ENCODE peak calls at places on chromosomes 11 and 22, in seven cellular contexts. M, E, N, U, P, A and V are unnamed samples.

GRCh38 chr11:63510360-63511130 is 4.7 kb downstream of the LGALS12 start:
- DNase-seq in M (peak), E (no peak), N (peak), U (no peak), P (peak), A (no peak), V (peak)

GRCh38 chr11:44313701-44314489 is 4.0 kb upstream of the ALX4 start:
- DNase-seq in M (no peak), E (no peak), N (no peak), U (no peak), P (peak), A (no peak), V (peak)

GRCh38 chr11:27452147-27452546 is 20.4 kb downstream of the LGR4 start:
- DNase-seq in M (no peak), E (no peak), N (no peak), U (no peak), P (no peak), A (no peak), V (no peak)

GRCh38 chr11:17405232-17406005 is 17.0 kb upstream of the KCNJ11 start:
- DNase-seq in M (peak), E (peak), N (peak), U (peak), P (peak), A (peak), V (peak)

GRCh38 chr11:69659591-69659990 is 15.6 kb downstream of the LTO1 start:
- DNase-seq in M (no peak), E (no peak), N (no peak), U (no peak), P (no peak), A (no peak), V (peak)

GRCh38 chr22:24289781-24290181 is 19.1 kb downstream of the SPECC1L start:
- DNase-seq in M (no peak), E (no peak), N (peak), U (no peak), P (peak), A (no peak), V (peak)

GRCh38 chr11:86559311-86559945 is 113.0 kb downstream of the ME3 start:
- DNase-seq in M (peak), E (no peak), N (peak), U (no peak), P (peak), A (no peak), V (no peak)

GRCh38 chr11:2951235-2952110 is 22.3 kb upstream of the PHLDA2 start:
- DNase-seq in M (no peak), E (no peak), N (peak), U (no peak), P (peak), A (no peak), V (no peak)

GRCh38 chr11:48029686-48030279 is 49.4 kb downstream of the PTPRJ start:
- DNase-seq in M (no peak), E (no peak), N (no peak), U (no peak), P (no peak), A (no peak), V (no peak)

GRCh38 chr11:123145220-123145619 is 49.8 kb downstream of the CLMP start:
- DNase-seq in M (peak), E (no peak), N (peak), U (peak), P (peak), A (no peak), V (peak)

GRCh38 chr11:31355817-31356216 is 13.7 kb downstream of the DCDC1 start:
- DNase-seq in M (no peak), E (no peak), N (peak), U (no peak), P (no peak), A (no peak), V (no peak)

GRCh38 chr11:100805509-100806199 is 118.6 kb downstream of the ARHGAP42 start:
- DNase-seq in M (no peak), E (no peak), N (peak), U (no peak), P (peak), A (no peak), V (no peak)

GRCh38 chr11:10087621-10088225 is 206.3 kb downstream of the SBF2 start:
- DNase-seq in M (no peak), E (no peak), N (no peak), U (no peak), P (peak), A (no peak), V (no peak)

GRCh38 chr11:76732643-76733042 is 50.5 kb upstream of the TSKU start:
- DNase-seq in M (no peak), E (no peak), N (no peak), U (no peak), P (no peak), A (no peak), V (no peak)

GRCh38 chr22:32534252-32535215 is 59.9 kb downstream of the FBXO7 start:
- DNase-seq in M (peak), E (no peak), N (peak), U (no peak), P (no peak), A (no peak), V (no peak)

GRCh38 chr11:43359432-43359818 is 705 bp downstream of the TTC17 start:
- DNase-seq in M (peak), E (peak), N (peak), U (peak), P (peak), A (no peak), V (no peak)

GRCh38 chr11:61917357-61918109 is at the start of gene RAB3IL1:
- DNase-seq in M (peak), E (peak), N (peak), U (peak), P (peak), A (no peak), V (peak)

GRCh38 chr22:44029069-44029468 is 5.0 kb downstream of the PARVB start:
- DNase-seq in M (no peak), E (no peak), N (no peak), U (no peak), P (no peak), A (no peak), V (no peak)

GRCh38 chr11:70788247-70789022 is 390.1 kb downstream of the CTTN start:
- DNase-seq in M (peak), E (no peak), N (peak), U (peak), P (peak), A (no peak), V (no peak)

GRCh38 chr11:44564653-44565007 is 833 bp upstream of the CD82 start:
- DNase-seq in M (peak), E (peak), N (peak), U (peak), P (peak), A (peak), V (no peak)

GRCh38 chr11:19359425-19360000 is 118.8 kb upstream of the E2F8 start:
- DNase-seq in M (no peak), E (no peak), N (peak), U (no peak), P (peak), A (no peak), V (no peak)

GRCh38 chr11:1854132-1854948 is 1.5 kb downstream of the LSP1 start:
- DNase-seq in M (no peak), E (no peak), N (no peak), U (no peak), P (no peak), A (no peak), V (no peak)

GRCh38 chr11:32852142-32852541 is 22.4 kb downstream of the PRRG4 start:
- DNase-seq in M (no peak), E (no peak), N (peak), U (no peak), P (peak), A (no peak), V (no peak)

GRCh38 chr11:22780914-22781593 is 48.5 kb downstream of the SVIP start:
- DNase-seq in M (no peak), E (no peak), N (no peak), U (no peak), P (no peak), A (no peak), V (no peak)

GRCh38 chr11:125201525-125202121 is 37.1 kb downstream of the PKNOX2 start:
- DNase-seq in M (no peak), E (no peak), N (no peak), U (no peak), P (peak), A (no peak), V (peak)

GRCh38 chr22:25735657-25736056 is 6.3 kb upstream of the MYO18B start:
- DNase-seq in M (no peak), E (no peak), N (no peak), U (no peak), P (no peak), A (no peak), V (no peak)

GRCh38 chr11:1772270-1773130 is 8.8 kb upstream of the CTSD start:
- DNase-seq in M (peak), E (peak), N (peak), U (peak), P (peak), A (no peak), V (peak)

GRCh38 chr22:38115423-38116205 is 5.1 kb upstream of the BAIAP2L2 start:
- DNase-seq in M (no peak), E (no peak), N (no peak), U (no peak), P (no peak), A (no peak), V (peak)

GRCh38 chr11:76657824-76658170 is 12.8 kb downstream of the LRRC32 start:
- DNase-seq in M (no peak), E (no peak), N (no peak), U (no peak), P (no peak), A (no peak), V (no peak)